ENCODE peak calls at places on chromosome 12, in ten cellular contexts. One of them, this sample, is unnamed.

GRCh38 chr12:94648578-94648977 is 1.8 kb downstream of the TMCC3 start:
- DNase-seq in activated CD8-positive, alpha-beta memory T cell treated with anti-CD3 and anti-CD28 coated beads, Interleukin-2, amount 10 ng/mL, durations not matched to agents 7 days and 5 days: no peak
- DNase-seq in heart right ventricle: no peak
- DNase-seq in HTR-8/SVneo: no peak
- DNase-seq in GM12865: no peak
- DNase-seq in NCI-H345: no peak
- DNase-seq in NCI-H2081: no peak
- DNase-seq in NCI-H2171: no peak
- DNase-seq in activated CD4-positive, alpha-beta T cell treated with anti-CD3 and anti-CD28 coated beads for 1 hour: no peak
- DNase-seq in CD8-positive, alpha-beta memory T cell: no peak
- DNase-seq in this sample: no peak

GRCh38 chr12:110813298-110813697 is 33.5 kb upstream of the CCDC63 start:
- DNase-seq in activated CD8-positive, alpha-beta memory T cell treated with anti-CD3 and anti-CD28 coated beads, Interleukin-2, amount 10 ng/mL, durations not matched to agents 7 days and 5 days: no peak
- DNase-seq in heart right ventricle: no peak
- DNase-seq in HTR-8/SVneo: no peak
- DNase-seq in GM12865: no peak
- DNase-seq in NCI-H345: no peak
- DNase-seq in NCI-H2081: no peak
- DNase-seq in NCI-H2171: no peak
- DNase-seq in activated CD4-positive, alpha-beta T cell treated with anti-CD3 and anti-CD28 coated beads for 1 hour: no peak
- DNase-seq in CD8-positive, alpha-beta memory T cell: no peak
- DNase-seq in this sample: no peak

GRCh38 chr12:4039927-4040326 is 166.7 kb upstream of the PARP11 start:
- DNase-seq in activated CD8-positive, alpha-beta memory T cell treated with anti-CD3 and anti-CD28 coated beads, Interleukin-2, amount 10 ng/mL, durations not matched to agents 7 days and 5 days: no peak
- DNase-seq in heart right ventricle: no peak
- DNase-seq in HTR-8/SVneo: no peak
- DNase-seq in GM12865: no peak
- DNase-seq in NCI-H345: no peak
- DNase-seq in NCI-H2081: no peak
- DNase-seq in NCI-H2171: no peak
- DNase-seq in activated CD4-positive, alpha-beta T cell treated with anti-CD3 and anti-CD28 coated beads for 1 hour: no peak
- DNase-seq in CD8-positive, alpha-beta memory T cell: no peak
- DNase-seq in this sample: no peak

GRCh38 chr12:10366875-10367274 is 23.0 kb downstream of the KLRK1 start:
- DNase-seq in activated CD8-positive, alpha-beta memory T cell treated with anti-CD3 and anti-CD28 coated beads, Interleukin-2, amount 10 ng/mL, durations not matched to agents 7 days and 5 days: no peak
- DNase-seq in heart right ventricle: no peak
- DNase-seq in HTR-8/SVneo: no peak
- DNase-seq in GM12865: no peak
- DNase-seq in NCI-H345: peak
- DNase-seq in NCI-H2081: peak
- DNase-seq in NCI-H2171: no peak
- DNase-seq in activated CD4-positive, alpha-beta T cell treated with anti-CD3 and anti-CD28 coated beads for 1 hour: no peak
- DNase-seq in CD8-positive, alpha-beta memory T cell: no peak
- DNase-seq in this sample: no peak

GRCh38 chr12:133130808-133131128 is 341 bp downstream of the ZNF10 start:
- DNase-seq in activated CD8-positive, alpha-beta memory T cell treated with anti-CD3 and anti-CD28 coated beads, Interleukin-2, amount 10 ng/mL, durations not matched to agents 7 days and 5 days: no peak
- DNase-seq in heart right ventricle: peak
- DNase-seq in HTR-8/SVneo: no peak
- DNase-seq in GM12865: no peak
- DNase-seq in NCI-H345: no peak
- DNase-seq in NCI-H2081: peak
- DNase-seq in NCI-H2171: no peak
- DNase-seq in activated CD4-positive, alpha-beta T cell treated with anti-CD3 and anti-CD28 coated beads for 1 hour: no peak
- DNase-seq in CD8-positive, alpha-beta memory T cell: no peak
- DNase-seq in this sample: peak

GRCh38 chr12:85568395-85569103 is 267.7 kb downstream of the RASSF9 start:
- DNase-seq in activated CD8-positive, alpha-beta memory T cell treated with anti-CD3 and anti-CD28 coated beads, Interleukin-2, amount 10 ng/mL, durations not matched to agents 7 days and 5 days: no peak
- DNase-seq in heart right ventricle: no peak
- DNase-seq in HTR-8/SVneo: no peak
- DNase-seq in GM12865: no peak
- DNase-seq in NCI-H345: no peak
- DNase-seq in NCI-H2081: no peak
- DNase-seq in NCI-H2171: no peak
- DNase-seq in activated CD4-positive, alpha-beta T cell treated with anti-CD3 and anti-CD28 coated beads for 1 hour: no peak
- DNase-seq in CD8-positive, alpha-beta memory T cell: no peak
- DNase-seq in this sample: no peak

GRCh38 chr12:87603727-87604126 is 425.5 kb downstream of the C12orf50 start:
- DNase-seq in activated CD8-positive, alpha-beta memory T cell treated with anti-CD3 and anti-CD28 coated beads, Interleukin-2, amount 10 ng/mL, durations not matched to agents 7 days and 5 days: no peak
- DNase-seq in heart right ventricle: no peak
- DNase-seq in HTR-8/SVneo: no peak
- DNase-seq in GM12865: no peak
- DNase-seq in NCI-H345: no peak
- DNase-seq in NCI-H2081: no peak
- DNase-seq in NCI-H2171: no peak
- DNase-seq in activated CD4-positive, alpha-beta T cell treated with anti-CD3 and anti-CD28 coated beads for 1 hour: no peak
- DNase-seq in CD8-positive, alpha-beta memory T cell: no peak
- DNase-seq in this sample: no peak

GRCh38 chr12:124744659-124745467 is 118.8 kb downstream of the SCARB1 start:
- DNase-seq in activated CD8-positive, alpha-beta memory T cell treated with anti-CD3 and anti-CD28 coated beads, Interleukin-2, amount 10 ng/mL, durations not matched to agents 7 days and 5 days: no peak
- DNase-seq in heart right ventricle: no peak
- DNase-seq in HTR-8/SVneo: no peak
- DNase-seq in GM12865: peak
- DNase-seq in NCI-H345: no peak
- DNase-seq in NCI-H2081: peak
- DNase-seq in NCI-H2171: peak
- DNase-seq in activated CD4-positive, alpha-beta T cell treated with anti-CD3 and anti-CD28 coated beads for 1 hour: no peak
- DNase-seq in CD8-positive, alpha-beta memory T cell: no peak
- DNase-seq in this sample: no peak

GRCh38 chr12:116916714-116917114 is 6.0 kb downstream of the FBXW8 start:
- DNase-seq in activated CD8-positive, alpha-beta memory T cell treated with anti-CD3 and anti-CD28 coated beads, Interleukin-2, amount 10 ng/mL, durations not matched to agents 7 days and 5 days: peak
- DNase-seq in heart right ventricle: peak
- DNase-seq in HTR-8/SVneo: peak
- DNase-seq in GM12865: peak
- DNase-seq in NCI-H345: no peak
- DNase-seq in NCI-H2081: no peak
- DNase-seq in NCI-H2171: no peak
- DNase-seq in activated CD4-positive, alpha-beta T cell treated with anti-CD3 and anti-CD28 coated beads for 1 hour: no peak
- DNase-seq in CD8-positive, alpha-beta memory T cell: peak
- DNase-seq in this sample: peak

GRCh38 chr12:121799175-121799841 is 4.5 kb upstream of the SETD1B start:
- DNase-seq in activated CD8-positive, alpha-beta memory T cell treated with anti-CD3 and anti-CD28 coated beads, Interleukin-2, amount 10 ng/mL, durations not matched to agents 7 days and 5 days: peak
- DNase-seq in heart right ventricle: peak
- DNase-seq in HTR-8/SVneo: peak
- DNase-seq in GM12865: peak
- DNase-seq in NCI-H345: peak
- DNase-seq in NCI-H2081: peak
- DNase-seq in NCI-H2171: peak
- DNase-seq in activated CD4-positive, alpha-beta T cell treated with anti-CD3 and anti-CD28 coated beads for 1 hour: no peak
- DNase-seq in CD8-positive, alpha-beta memory T cell: peak
- DNase-seq in this sample: peak

GRCh38 chr12:38543151-38543550 is 226.6 kb downstream of the ALG10B start:
- DNase-seq in activated CD8-positive, alpha-beta memory T cell treated with anti-CD3 and anti-CD28 coated beads, Interleukin-2, amount 10 ng/mL, durations not matched to agents 7 days and 5 days: no peak
- DNase-seq in heart right ventricle: no peak
- DNase-seq in HTR-8/SVneo: no peak
- DNase-seq in GM12865: peak
- DNase-seq in NCI-H345: no peak
- DNase-seq in NCI-H2081: peak
- DNase-seq in NCI-H2171: no peak
- DNase-seq in activated CD4-positive, alpha-beta T cell treated with anti-CD3 and anti-CD28 coated beads for 1 hour: no peak
- DNase-seq in CD8-positive, alpha-beta memory T cell: no peak
- DNase-seq in this sample: no peak

GRCh38 chr12:122517877-122518276 is 8.9 kb downstream of the RSRC2 start:
- DNase-seq in activated CD8-positive, alpha-beta memory T cell treated with anti-CD3 and anti-CD28 coated beads, Interleukin-2, amount 10 ng/mL, durations not matched to agents 7 days and 5 days: no peak
- DNase-seq in heart right ventricle: no peak
- DNase-seq in HTR-8/SVneo: no peak
- DNase-seq in GM12865: no peak
- DNase-seq in NCI-H345: no peak
- DNase-seq in NCI-H2081: no peak
- DNase-seq in NCI-H2171: no peak
- DNase-seq in activated CD4-positive, alpha-beta T cell treated with anti-CD3 and anti-CD28 coated beads for 1 hour: no peak
- DNase-seq in CD8-positive, alpha-beta memory T cell: no peak
- DNase-seq in this sample: no peak

GRCh38 chr12:39329015-39329414 is 113.9 kb downstream of the KIF21A start:
- DNase-seq in activated CD8-positive, alpha-beta memory T cell treated with anti-CD3 and anti-CD28 coated beads, Interleukin-2, amount 10 ng/mL, durations not matched to agents 7 days and 5 days: no peak
- DNase-seq in heart right ventricle: no peak
- DNase-seq in HTR-8/SVneo: peak
- DNase-seq in GM12865: no peak
- DNase-seq in NCI-H345: no peak
- DNase-seq in NCI-H2081: no peak
- DNase-seq in NCI-H2171: no peak
- DNase-seq in activated CD4-positive, alpha-beta T cell treated with anti-CD3 and anti-CD28 coated beads for 1 hour: no peak
- DNase-seq in CD8-positive, alpha-beta memory T cell: no peak
- DNase-seq in this sample: no peak

GRCh38 chr12:15689751-15690191 is 99.4 kb downstream of the EPS8 start:
- DNase-seq in activated CD8-positive, alpha-beta memory T cell treated with anti-CD3 and anti-CD28 coated beads, Interleukin-2, amount 10 ng/mL, durations not matched to agents 7 days and 5 days: no peak
- DNase-seq in heart right ventricle: no peak
- DNase-seq in HTR-8/SVneo: no peak
- DNase-seq in GM12865: no peak
- DNase-seq in NCI-H345: no peak
- DNase-seq in NCI-H2081: no peak
- DNase-seq in NCI-H2171: no peak
- DNase-seq in activated CD4-positive, alpha-beta T cell treated with anti-CD3 and anti-CD28 coated beads for 1 hour: no peak
- DNase-seq in CD8-positive, alpha-beta memory T cell: no peak
- DNase-seq in this sample: no peak

GRCh38 chr12:58346032-58346632 is 404.8 kb downstream of the ATP23 start:
- DNase-seq in activated CD8-positive, alpha-beta memory T cell treated with anti-CD3 and anti-CD28 coated beads, Interleukin-2, amount 10 ng/mL, durations not matched to agents 7 days and 5 days: no peak
- DNase-seq in heart right ventricle: no peak
- DNase-seq in HTR-8/SVneo: peak
- DNase-seq in GM12865: peak
- DNase-seq in NCI-H345: peak
- DNase-seq in NCI-H2081: peak
- DNase-seq in NCI-H2171: peak
- DNase-seq in activated CD4-positive, alpha-beta T cell treated with anti-CD3 and anti-CD28 coated beads for 1 hour: no peak
- DNase-seq in CD8-positive, alpha-beta memory T cell: no peak
- DNase-seq in this sample: no peak

GRCh38 chr12:22283006-22283506 is 51.5 kb downstream of the ST8SIA1 start:
- DNase-seq in activated CD8-positive, alpha-beta memory T cell treated with anti-CD3 and anti-CD28 coated beads, Interleukin-2, amount 10 ng/mL, durations not matched to agents 7 days and 5 days: no peak
- DNase-seq in heart right ventricle: no peak
- DNase-seq in HTR-8/SVneo: no peak
- DNase-seq in GM12865: no peak
- DNase-seq in NCI-H345: no peak
- DNase-seq in NCI-H2081: no peak
- DNase-seq in NCI-H2171: no peak
- DNase-seq in activated CD4-positive, alpha-beta T cell treated with anti-CD3 and anti-CD28 coated beads for 1 hour: no peak
- DNase-seq in CD8-positive, alpha-beta memory T cell: no peak
- DNase-seq in this sample: no peak

GRCh38 chr12:130199536-130200390 is 37.5 kb downstream of the FZD10 start:
- DNase-seq in activated CD8-positive, alpha-beta memory T cell treated with anti-CD3 and anti-CD28 coated beads, Interleukin-2, amount 10 ng/mL, durations not matched to agents 7 days and 5 days: no peak
- DNase-seq in heart right ventricle: no peak
- DNase-seq in HTR-8/SVneo: no peak
- DNase-seq in GM12865: no peak
- DNase-seq in NCI-H345: no peak
- DNase-seq in NCI-H2081: no peak
- DNase-seq in NCI-H2171: no peak
- DNase-seq in activated CD4-positive, alpha-beta T cell treated with anti-CD3 and anti-CD28 coated beads for 1 hour: no peak
- DNase-seq in CD8-positive, alpha-beta memory T cell: no peak
- DNase-seq in this sample: no peak

GRCh38 chr12:15131462-15131861 is 89.8 kb downstream of the RERG start:
- DNase-seq in activated CD8-positive, alpha-beta memory T cell treated with anti-CD3 and anti-CD28 coated beads, Interleukin-2, amount 10 ng/mL, durations not matched to agents 7 days and 5 days: no peak
- DNase-seq in heart right ventricle: no peak
- DNase-seq in HTR-8/SVneo: no peak
- DNase-seq in GM12865: no peak
- DNase-seq in NCI-H345: no peak
- DNase-seq in NCI-H2081: no peak
- DNase-seq in NCI-H2171: peak
- DNase-seq in activated CD4-positive, alpha-beta T cell treated with anti-CD3 and anti-CD28 coated beads for 1 hour: no peak
- DNase-seq in CD8-positive, alpha-beta memory T cell: no peak
- DNase-seq in this sample: no peak

GRCh38 chr12:55932546-55932919 is 1.6 kb downstream of the DGKA start:
- DNase-seq in activated CD8-positive, alpha-beta memory T cell treated with anti-CD3 and anti-CD28 coated beads, Interleukin-2, amount 10 ng/mL, durations not matched to agents 7 days and 5 days: peak
- DNase-seq in heart right ventricle: peak
- DNase-seq in HTR-8/SVneo: no peak
- DNase-seq in GM12865: peak
- DNase-seq in NCI-H345: no peak
- DNase-seq in NCI-H2081: no peak
- DNase-seq in NCI-H2171: no peak
- DNase-seq in activated CD4-positive, alpha-beta T cell treated with anti-CD3 and anti-CD28 coated beads for 1 hour: peak
- DNase-seq in CD8-positive, alpha-beta memory T cell: peak
- DNase-seq in this sample: no peak

GRCh38 chr12:119780786-119781434 is 96.2 kb downstream of the CIT start:
- DNase-seq in activated CD8-positive, alpha-beta memory T cell treated with anti-CD3 and anti-CD28 coated beads, Interleukin-2, amount 10 ng/mL, durations not matched to agents 7 days and 5 days: no peak
- DNase-seq in heart right ventricle: peak
- DNase-seq in HTR-8/SVneo: peak
- DNase-seq in GM12865: no peak
- DNase-seq in NCI-H345: peak
- DNase-seq in NCI-H2081: peak
- DNase-seq in NCI-H2171: no peak
- DNase-seq in activated CD4-positive, alpha-beta T cell treated with anti-CD3 and anti-CD28 coated beads for 1 hour: no peak
- DNase-seq in CD8-positive, alpha-beta memory T cell: no peak
- DNase-seq in this sample: no peak